ENCODE peak calls at places on chromosomes 5 and 9, in five cellular contexts. One of them, this sample, is unnamed.
A peak's percentile ranks its signal among the peaks of the same experiment; 100 is the strongest.

GRCh38 chr5:82349651-82350050 is 71.5 kb upstream of the RPS23 start:
- DNase-seq in HepG2: no peak
- DNase-seq in endothelial cell of umbilical vein: no peak
- DNase-seq in GM12878: no peak
- DNase-seq in A549: no peak
- DNase-seq in this sample: peak; percentile 49

GRCh38 chr9:7303932-7304331 is 495.6 kb downstream of the DMAC1 start:
- DNase-seq in HepG2: no peak
- DNase-seq in endothelial cell of umbilical vein: no peak
- DNase-seq in GM12878: no peak
- DNase-seq in A549: no peak
- DNase-seq in this sample: no peak

GRCh38 chr9:120925535-120926396 is 830 bp downstream of the TRAF1 start:
- DNase-seq in HepG2: no peak
- DNase-seq in endothelial cell of umbilical vein: peak; percentile 62
- DNase-seq in GM12878: peak; percentile 86
- DNase-seq in A549: peak; percentile 69
- DNase-seq in this sample: peak; percentile 62

GRCh38 chr9:123281659-123282342 is 13.4 kb upstream of the STRBP start:
- DNase-seq in HepG2: no peak
- DNase-seq in endothelial cell of umbilical vein: no peak
- DNase-seq in GM12878: no peak
- DNase-seq in A549: no peak
- DNase-seq in this sample: no peak

GRCh38 chr5:140217299-140218026 is 42.5 kb downstream of the CYSTM1 start:
- DNase-seq in HepG2: no peak
- DNase-seq in endothelial cell of umbilical vein: no peak
- DNase-seq in GM12878: no peak
- DNase-seq in A549: no peak
- DNase-seq in this sample: no peak

GRCh38 chr9:130129425-130130061 is 42.7 kb upstream of the NCS1 start:
- DNase-seq in HepG2: no peak
- DNase-seq in endothelial cell of umbilical vein: no peak
- DNase-seq in GM12878: no peak
- DNase-seq in A549: no peak
- DNase-seq in this sample: no peak

GRCh38 chr5:140223567-140223966 is 48.6 kb downstream of the CYSTM1 start:
- DNase-seq in HepG2: peak; percentile 68
- DNase-seq in endothelial cell of umbilical vein: no peak
- DNase-seq in GM12878: no peak
- DNase-seq in A549: no peak
- DNase-seq in this sample: no peak

GRCh38 chr5:117424559-117424958 is 849.9 kb upstream of the SEMA6A start:
- DNase-seq in HepG2: no peak
- DNase-seq in endothelial cell of umbilical vein: no peak
- DNase-seq in GM12878: no peak
- DNase-seq in A549: no peak
- DNase-seq in this sample: no peak

GRCh38 chr9:133339641-133340040 is 3.7 kb upstream of the SURF6 start:
- DNase-seq in HepG2: no peak
- DNase-seq in endothelial cell of umbilical vein: no peak
- DNase-seq in GM12878: no peak
- DNase-seq in A549: no peak
- DNase-seq in this sample: no peak

GRCh38 chr5:1899201-1899600 is 16.5 kb upstream of the IRX4 start:
- DNase-seq in HepG2: no peak
- DNase-seq in endothelial cell of umbilical vein: no peak
- DNase-seq in GM12878: no peak
- DNase-seq in A549: no peak
- DNase-seq in this sample: no peak

GRCh38 chr5:157575096-157575872 is at the start of gene ADAM19:
- DNase-seq in HepG2: no peak
- DNase-seq in endothelial cell of umbilical vein: peak; percentile 68
- DNase-seq in GM12878: no peak
- DNase-seq in A549: peak; percentile 64
- DNase-seq in this sample: no peak

GRCh38 chr5:1011226-1011631 is 2.6 kb downstream of the NKD2 start:
- DNase-seq in HepG2: peak; percentile 38
- DNase-seq in endothelial cell of umbilical vein: no peak
- DNase-seq in GM12878: no peak
- DNase-seq in A549: peak; percentile 77
- DNase-seq in this sample: peak; percentile 54

GRCh38 chr5:102911973-102912372 is 156.9 kb downstream of the PAM start:
- DNase-seq in HepG2: no peak
- DNase-seq in endothelial cell of umbilical vein: peak; percentile 89
- DNase-seq in GM12878: no peak
- DNase-seq in A549: no peak
- DNase-seq in this sample: no peak

GRCh38 chr9:99416007-99416406 is 193.9 kb downstream of the SEC61B start:
- DNase-seq in HepG2: no peak
- DNase-seq in endothelial cell of umbilical vein: no peak
- DNase-seq in GM12878: peak; percentile 9
- DNase-seq in A549: no peak
- DNase-seq in this sample: peak; percentile 51

GRCh38 chr5:15938961-15939360 is 240.6 kb downstream of the MARCHF11 start:
- DNase-seq in HepG2: no peak
- DNase-seq in endothelial cell of umbilical vein: peak; percentile 89
- DNase-seq in GM12878: no peak
- DNase-seq in A549: no peak
- DNase-seq in this sample: no peak

GRCh38 chr9:124477211-124478013 is 27.2 kb downstream of the ADGRD2 start:
- DNase-seq in HepG2: no peak
- DNase-seq in endothelial cell of umbilical vein: no peak
- DNase-seq in GM12878: no peak
- DNase-seq in A549: peak; percentile 58
- DNase-seq in this sample: no peak

GRCh38 chr5:170179626-170180025 is 53.2 kb upstream of the C5orf58 start:
- DNase-seq in HepG2: no peak
- DNase-seq in endothelial cell of umbilical vein: no peak
- DNase-seq in GM12878: no peak
- DNase-seq in A549: no peak
- DNase-seq in this sample: no peak

GRCh38 chr5:60649288-60649917 is 50.6 kb downstream of the DEPDC1B start:
- DNase-seq in HepG2: peak; percentile 59
- DNase-seq in endothelial cell of umbilical vein: peak; percentile 48
- DNase-seq in GM12878: peak; percentile 15
- DNase-seq in A549: peak; percentile 34
- DNase-seq in this sample: peak; percentile 49

GRCh38 chr5:140328036-140328764 is 18.2 kb downstream of the HBEGF start:
- DNase-seq in HepG2: peak; percentile 55
- DNase-seq in endothelial cell of umbilical vein: peak; percentile 81
- DNase-seq in GM12878: no peak
- DNase-seq in A549: no peak
- DNase-seq in this sample: no peak

GRCh38 chr9:134408389-134408788 is 82.1 kb downstream of the RXRA start:
- DNase-seq in HepG2: no peak
- DNase-seq in endothelial cell of umbilical vein: no peak
- DNase-seq in GM12878: no peak
- DNase-seq in A549: no peak
- DNase-seq in this sample: peak; percentile 57

GRCh38 chr5:74556631-74557595 is 83.6 kb downstream of the ENC1 start:
- DNase-seq in HepG2: no peak
- DNase-seq in endothelial cell of umbilical vein: no peak
- DNase-seq in GM12878: no peak
- DNase-seq in A549: no peak
- DNase-seq in this sample: no peak

GRCh38 chr9:673966-674526 is 167.5 kb upstream of the DMRT1 start:
- DNase-seq in HepG2: peak; percentile 88
- DNase-seq in endothelial cell of umbilical vein: no peak
- DNase-seq in GM12878: no peak
- DNase-seq in A549: no peak
- DNase-seq in this sample: no peak

GRCh38 chr9:675697-676370 is 165.7 kb upstream of the DMRT1 start:
- DNase-seq in HepG2: no peak
- DNase-seq in endothelial cell of umbilical vein: no peak
- DNase-seq in GM12878: no peak
- DNase-seq in A549: no peak
- DNase-seq in this sample: no peak

GRCh38 chr9:671997-672396 is 169.5 kb upstream of the DMRT1 start:
- DNase-seq in HepG2: no peak
- DNase-seq in endothelial cell of umbilical vein: no peak
- DNase-seq in GM12878: no peak
- DNase-seq in A549: no peak
- DNase-seq in this sample: no peak

GRCh38 chr9:672833-673232 is 168.7 kb upstream of the DMRT1 start:
- DNase-seq in HepG2: no peak
- DNase-seq in endothelial cell of umbilical vein: no peak
- DNase-seq in GM12878: no peak
- DNase-seq in A549: no peak
- DNase-seq in this sample: no peak

GRCh38 chr9:673264-673965 is 168.1 kb upstream of the DMRT1 start:
- DNase-seq in HepG2: peak; percentile 73
- DNase-seq in endothelial cell of umbilical vein: no peak
- DNase-seq in GM12878: no peak
- DNase-seq in A549: no peak
- DNase-seq in this sample: no peak
- TF ChIP-seq MYC in HepG2: no peak
- TF ChIP-seq MYC in endothelial cell of umbilical vein: no peak
- TF ChIP-seq MYC in GM12878: no peak
- TF ChIP-seq MYC in A549: no peak
- TF ChIP-seq MYC in this sample: no peak

GRCh38 chr5:56839062-56839461 is 23.7 kb downstream of the MAP3K1 start:
- DNase-seq in HepG2: no peak
- DNase-seq in endothelial cell of umbilical vein: no peak
- DNase-seq in GM12878: no peak
- DNase-seq in A549: no peak
- DNase-seq in this sample: no peak
- TF ChIP-seq MYC in HepG2: no peak
- TF ChIP-seq MYC in endothelial cell of umbilical vein: no peak
- TF ChIP-seq MYC in GM12878: no peak
- TF ChIP-seq MYC in A549: no peak
- TF ChIP-seq MYC in this sample: no peak

GRCh38 chr9:35366627-35367026 is 123.3 kb upstream of the RUSC2 start:
- DNase-seq in HepG2: no peak
- DNase-seq in endothelial cell of umbilical vein: no peak
- DNase-seq in GM12878: no peak
- DNase-seq in A549: no peak
- DNase-seq in this sample: no peak
- TF ChIP-seq MYC in HepG2: no peak
- TF ChIP-seq MYC in endothelial cell of umbilical vein: no peak
- TF ChIP-seq MYC in GM12878: no peak
- TF ChIP-seq MYC in A549: no peak
- TF ChIP-seq MYC in this sample: no peak

DNA sequence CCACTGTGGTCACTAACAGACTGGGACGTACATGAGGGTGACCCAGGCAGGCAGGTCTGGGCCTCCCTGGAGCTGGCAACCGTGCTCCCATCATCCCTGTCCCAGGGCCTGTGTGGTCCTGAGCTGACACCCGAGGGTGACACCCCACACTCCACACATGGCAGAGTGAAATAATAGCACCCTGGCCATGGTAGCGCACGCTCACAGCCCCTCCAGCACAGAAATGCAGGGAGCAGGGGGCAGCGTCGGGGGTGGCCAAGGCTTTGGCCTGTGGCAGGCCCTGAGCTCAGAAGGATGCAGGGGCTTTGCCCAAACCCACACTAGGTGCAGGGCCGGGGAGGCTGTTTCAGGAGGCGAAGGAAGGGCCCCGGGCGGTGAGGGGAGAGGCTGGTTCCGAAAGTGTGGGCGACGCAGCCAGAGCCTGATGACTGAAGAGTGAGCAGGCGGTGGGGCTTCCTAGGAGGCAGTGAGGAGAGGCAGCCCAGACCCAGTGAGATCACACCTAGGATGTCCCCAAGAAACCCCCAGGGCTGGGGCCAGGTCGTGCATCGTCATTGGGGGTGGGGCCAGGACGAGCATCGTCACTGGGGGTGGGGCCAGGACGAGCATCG is 12.9 kb downstream of the OR2V2 start:
- DNase-seq in HepG2: no peak
- DNase-seq in endothelial cell of umbilical vein: no peak
- DNase-seq in GM12878: no peak
- DNase-seq in A549: peak; percentile 87
- DNase-seq in this sample: no peak
- TF ChIP-seq MYC in HepG2: no peak
- TF ChIP-seq MYC in endothelial cell of umbilical vein: no peak
- TF ChIP-seq MYC in GM12878: no peak
- TF ChIP-seq MYC in A549: no peak
- TF ChIP-seq MYC in this sample: no peak

GRCh38 chr9:69822091-69822750 is 1.6 kb downstream of the CFAP95 start:
- DNase-seq in HepG2: no peak
- DNase-seq in endothelial cell of umbilical vein: no peak
- DNase-seq in GM12878: no peak
- DNase-seq in A549: no peak
- DNase-seq in this sample: peak; percentile 11
- TF ChIP-seq MYC in HepG2: no peak
- TF ChIP-seq MYC in endothelial cell of umbilical vein: no peak
- TF ChIP-seq MYC in GM12878: no peak
- TF ChIP-seq MYC in A549: no peak
- TF ChIP-seq MYC in this sample: no peak

GRCh38 chr9:111036068-111036789 is 2.0 kb downstream of the LPAR1 start:
- DNase-seq in HepG2: no peak
- DNase-seq in endothelial cell of umbilical vein: no peak
- DNase-seq in GM12878: no peak
- DNase-seq in A549: no peak
- DNase-seq in this sample: no peak

GRCh38 chr9:111039203-111039907 is 1.1 kb upstream of the LPAR1 start:
- DNase-seq in HepG2: no peak
- DNase-seq in endothelial cell of umbilical vein: no peak
- DNase-seq in GM12878: no peak
- DNase-seq in A549: no peak
- DNase-seq in this sample: no peak

GRCh38 chr9:111038336-111039202 is at the start of gene LPAR1:
- DNase-seq in HepG2: no peak
- DNase-seq in endothelial cell of umbilical vein: no peak
- DNase-seq in GM12878: no peak
- DNase-seq in A549: no peak
- DNase-seq in this sample: no peak

GRCh38 chr9:111036946-111037743 is 1.1 kb downstream of the LPAR1 start:
- DNase-seq in HepG2: no peak
- DNase-seq in endothelial cell of umbilical vein: no peak
- DNase-seq in GM12878: no peak
- DNase-seq in A549: no peak
- DNase-seq in this sample: no peak

GRCh38 chr9:111037744-111038335 is 430 bp downstream of the LPAR1 start:
- DNase-seq in HepG2: peak; percentile 6
- DNase-seq in endothelial cell of umbilical vein: no peak
- DNase-seq in GM12878: no peak
- DNase-seq in A549: no peak
- DNase-seq in this sample: no peak
- TF ChIP-seq MYC in HepG2: no peak
- TF ChIP-seq MYC in endothelial cell of umbilical vein: no peak
- TF ChIP-seq MYC in GM12878: no peak
- TF ChIP-seq MYC in A549: no peak
- TF ChIP-seq MYC in this sample: no peak

This sample was measured in NB4.